ENCODE peak calls at places on chromosome 11, in nine cellular contexts. U, K, Z, Y, H, B, A, T and R are unnamed samples.

GRCh38 chr11:122007611-122008071 is 108.4 kb downstream of the BLID start:
- DNase-seq in U (no peak), K (no peak), Z (no peak), Y (no peak), H (peak), B (no peak), A (peak), T (no peak), R (no peak)

GRCh38 chr11:31870609-31871309 is 59.6 kb upstream of the PAX6 start:
- DNase-seq in U (peak), K (peak), Z (peak), Y (no peak), H (peak), B (peak), A (peak), T (peak), R (peak)

GRCh38 chr11:27795955-27796861 is 96.0 kb upstream of the BDNF start:
- DNase-seq in U (peak), K (no peak), Z (no peak), Y (no peak), H (no peak), B (peak), A (peak), T (peak), R (no peak)

GRCh38 chr11:88106685-88107084 is 68.6 kb downstream of the RAB38 start:
- DNase-seq in U (no peak), K (no peak), Z (no peak), Y (no peak), H (no peak), B (no peak), A (no peak), T (no peak), R (no peak)

GRCh38 chr11:115069599-115069998 is 391.3 kb downstream of the NXPE2 start:
- DNase-seq in U (no peak), K (no peak), Z (no peak), Y (no peak), H (no peak), B (no peak), A (no peak), T (no peak), R (no peak)

GRCh38 chr11:76075699-76076098 is 130.6 kb downstream of the WNT11 start:
- DNase-seq in U (no peak), K (no peak), Z (no peak), Y (no peak), H (no peak), B (no peak), A (no peak), T (no peak), R (no peak)

GRCh38 chr11:63670738-63671321 is 346 bp downstream of the ATL3 start:
- DNase-seq in U (peak), K (no peak), Z (peak), Y (peak), H (peak), B (peak), A (peak), T (peak), R (peak)

GRCh38 chr11:65169164-65169641 is 830 bp upstream of the SPDYC start:
- DNase-seq in U (no peak), K (no peak), Z (no peak), Y (no peak), H (no peak), B (no peak), A (no peak), T (no peak), R (peak)

GRCh38 chr11:119493712-119494111 is 70.7 kb upstream of the THY1 start:
- DNase-seq in U (peak), K (no peak), Z (peak), Y (no peak), H (no peak), B (no peak), A (no peak), T (peak), R (peak)

GRCh38 chr11:86172894-86173293 is 71.7 kb upstream of the EED start:
- DNase-seq in U (no peak), K (no peak), Z (peak), Y (no peak), H (no peak), B (no peak), A (no peak), T (no peak), R (peak)

GRCh38 chr11:61544466-61544865 is 35.9 kb downstream of the LRRC10B start:
- DNase-seq in U (no peak), K (no peak), Z (no peak), Y (no peak), H (no peak), B (no peak), A (no peak), T (no peak), R (no peak)

GRCh38 chr11:111063711-111064110 is 181.8 kb upstream of the POU2AF2 start:
- DNase-seq in U (no peak), K (no peak), Z (no peak), Y (no peak), H (no peak), B (no peak), A (no peak), T (no peak), R (no peak)

GRCh38 chr11:69541501-69542313 is 60.2 kb downstream of the LINC01488 start:
- DNase-seq in U (peak), K (no peak), Z (peak), Y (peak), H (no peak), B (no peak), A (peak), T (no peak), R (no peak)

GRCh38 chr11:82194521-82194920 is 539.1 kb downstream of the FAM181B start:
- DNase-seq in U (no peak), K (no peak), Z (no peak), Y (no peak), H (no peak), B (no peak), A (no peak), T (no peak), R (no peak)

GRCh38 chr11:65651589-65652510 is 10.9 kb downstream of the RELA start:
- DNase-seq in U (peak), K (no peak), Z (peak), Y (no peak), H (no peak), B (no peak), A (no peak), T (peak), R (peak)

GRCh38 chr11:2094354-2095197 is 44.6 kb downstream of the IGF2 start:
- DNase-seq in U (no peak), K (no peak), Z (no peak), Y (no peak), H (no peak), B (no peak), A (no peak), T (no peak), R (no peak)

GRCh38 chr11:86743223-86744118 is 56.9 kb upstream of the PRSS23 start:
- DNase-seq in U (peak), K (peak), Z (peak), Y (peak), H (no peak), B (peak), A (no peak), T (no peak), R (peak)

GRCh38 chr11:63609536-63609935 is 4.7 kb downstream of the PLAAT3 start:
- DNase-seq in U (peak), K (no peak), Z (peak), Y (no peak), H (no peak), B (no peak), A (peak), T (peak), R (no peak)

GRCh38 chr11:130002352-130002845 is at the start of gene PRDM10:
- DNase-seq in U (peak), K (no peak), Z (no peak), Y (peak), H (peak), B (peak), A (peak), T (peak), R (peak)

GRCh38 chr11:3959015-3959917 is 103.8 kb downstream of the STIM1 start:
- DNase-seq in U (peak), K (no peak), Z (peak), Y (no peak), H (no peak), B (peak), A (no peak), T (no peak), R (peak)

GRCh38 chr11:119380816-119381185 is 689 bp downstream of the USP2 start:
- DNase-seq in U (no peak), K (no peak), Z (no peak), Y (no peak), H (no peak), B (no peak), A (no peak), T (no peak), R (no peak)

GRCh38 chr11:58685973-58686720 is 45.6 kb downstream of the GLYAT start:
- DNase-seq in U (no peak), K (no peak), Z (no peak), Y (no peak), H (no peak), B (no peak), A (no peak), T (no peak), R (no peak)

GRCh38 chr11:1517117-1518005 is 30.8 kb upstream of the MOB2 start:
- DNase-seq in U (no peak), K (no peak), Z (no peak), Y (no peak), H (no peak), B (no peak), A (no peak), T (no peak), R (no peak)

GRCh38 chr11:19892876-19893275 is 180.2 kb downstream of the NAV2 start:
- DNase-seq in U (no peak), K (no peak), Z (no peak), Y (no peak), H (no peak), B (no peak), A (no peak), T (no peak), R (no peak)